ENCODE peak calls at places on chromosomes 3 and 15, in eight cellular contexts. W, B, V, M, P, J, H and R are unnamed samples.

GRCh38 chr3:124078978-124079911 is 87.3 kb upstream of the ROPN1 start:
- DNase-seq in P (no peak), V (no peak), J (peak), M (peak), B (peak), H (peak), W (no peak), R (no peak)

GRCh38 chr3:122100591-122101491 is 45.7 kb downstream of the CD86 start:
- DNase-seq in V (no peak), W (no peak), B (peak), H (no peak), J (no peak), P (no peak), M (no peak), R (no peak)

GRCh38 chr3:51389423-51390183 is 1.5 kb upstream of the RBM15B start:
- DNase-seq in P (peak), W (no peak), H (peak), J (peak), B (peak), M (peak), V (no peak), R (no peak)

GRCh38 chr3:188439080-188439479 is 285.1 kb downstream of the LPP start:
- DNase-seq in W (no peak), J (no peak), B (no peak), V (no peak), P (no peak), H (no peak), M (no peak), R (no peak)

GRCh38 chr15:68352401-68353062 is 75.0 kb downstream of the FEM1B start:
- DNase-seq in H (peak), P (peak), B (peak), M (peak), V (no peak), W (peak), J (peak), R (peak)

GRCh38 chr3:147361671-147362420 is 44.5 kb downstream of the ZIC4 start:
- DNase-seq in J (no peak), V (no peak), M (no peak), B (peak), H (peak), P (no peak), W (no peak), R (no peak)

GRCh38 chr3:118884748-118885206 is 149.9 kb downstream of the IGSF11 start:
- DNase-seq in H (peak), B (peak), M (peak), P (no peak), J (peak), W (peak), V (peak), R (no peak)

GRCh38 chr3:121895121-121895520 is 920 bp downstream of the SLC15A2 start:
- DNase-seq in V (no peak), M (no peak), W (no peak), H (no peak), B (no peak), P (no peak), J (no peak), R (no peak)

GRCh38 chr15:25345943-25346342 is 92.9 kb downstream of the UBE3A start:
- DNase-seq in V (no peak), P (no peak), W (no peak), B (peak), J (peak), M (peak), H (peak), R (no peak)

GRCh38 chr15:74799255-74799842 is 13.3 kb upstream of the LMAN1L start:
- DNase-seq in B (no peak), H (no peak), V (no peak), J (no peak), W (no peak), M (no peak), P (no peak), R (no peak)

GRCh38 chr15:74800559-74801094 is 12.0 kb upstream of the LMAN1L start:
- DNase-seq in H (no peak), W (no peak), M (no peak), V (no peak), J (no peak), B (no peak), P (no peak), R (no peak)

GRCh38 chr15:74799843-74800558 is 12.6 kb upstream of the LMAN1L start:
- DNase-seq in V (peak), M (peak), B (peak), H (peak), W (peak), J (peak), P (no peak), R (no peak)

GRCh38 chr15:74795961-74796625 is 14.2 kb downstream of the CSK start:
- DNase-seq in V (no peak), J (no peak), M (no peak), W (no peak), H (no peak), B (no peak), P (no peak), R (no peak)

GRCh38 chr15:74798388-74799254 is 14.0 kb upstream of the LMAN1L start:
- DNase-seq in M (no peak), J (no peak), P (no peak), W (no peak), B (no peak), H (no peak), V (no peak), R (no peak)
- TF ChIP-seq CTCF in M (no peak), J (no peak), P (no peak), W (no peak), B (no peak), H (no peak), V (no peak), R (no peak)

DNA sequence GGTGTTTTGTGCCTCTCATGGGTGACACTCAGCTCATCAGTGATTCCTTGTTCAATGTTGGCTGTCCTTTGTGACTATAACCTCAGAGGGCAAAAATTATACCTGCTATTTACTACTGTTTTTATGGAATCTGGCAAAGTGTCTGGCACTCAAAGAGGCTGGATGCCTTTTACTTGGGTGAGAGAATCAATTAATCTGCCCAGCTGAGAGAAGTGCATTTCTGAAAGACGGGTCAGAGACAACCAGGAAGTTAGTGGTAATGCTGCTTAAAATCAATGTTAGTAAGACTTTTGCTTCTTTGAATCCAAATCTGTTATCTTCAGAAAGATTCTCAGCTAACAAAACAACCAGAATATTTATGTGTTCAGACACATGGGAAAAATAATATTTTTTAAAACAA is 436.2 kb upstream of the SUCLG2 start:
- DNase-seq in M (no peak), P (no peak), H (no peak), W (no peak), V (no peak), B (no peak), J (no peak), R (no peak)
- H3K4me3 ChIP-seq in M (no peak), P (no peak), H (no peak), W (no peak), V (no peak), B (no peak), J (no peak), R (no peak)

GRCh38 chr3:156472150-156472549 is 82.8 kb downstream of the SSR3 start:
- DNase-seq in P (no peak), B (no peak), V (no peak), H (no peak), J (no peak), W (no peak), M (no peak), R (no peak)
- TF ChIP-seq CTCF in P (no peak), B (peak), V (no peak), H (no peak), J (no peak), W (no peak), M (no peak), R (no peak)

DNA sequence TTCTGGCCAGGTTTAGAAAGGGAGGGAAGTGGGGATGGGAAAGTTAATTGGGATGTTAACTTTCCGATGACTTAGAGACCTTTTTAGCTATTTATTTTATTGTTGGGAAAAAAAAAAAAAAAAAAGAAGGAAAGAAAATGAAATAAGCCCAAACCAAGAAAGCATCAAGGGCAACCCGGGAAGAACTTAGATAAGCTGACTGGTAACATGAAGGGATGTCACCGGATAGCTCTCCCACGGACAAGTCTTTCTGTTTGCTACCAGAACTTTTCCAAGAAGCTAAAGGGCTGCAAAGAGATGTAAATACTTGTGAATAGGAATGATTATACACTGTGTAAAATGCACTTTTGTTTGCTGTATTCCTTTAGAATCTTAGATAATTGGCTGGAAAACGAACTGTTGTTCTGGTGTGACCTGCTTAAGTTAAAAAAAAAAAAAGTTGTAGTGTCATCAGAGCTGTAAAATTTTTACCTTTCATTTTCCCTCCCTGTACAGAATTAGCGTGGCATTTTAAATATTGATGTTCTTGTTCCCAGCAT is 2.8 kb downstream of the FOXB1 start:
- DNase-seq in H (no peak), V (no peak), W (no peak), M (no peak), B (no peak), J (no peak), P (no peak), R (no peak)
- H3K4me3 ChIP-seq in H (no peak), V (peak), W (no peak), M (peak), B (no peak), J (peak), P (peak), R (no peak)